ENCODE peak calls at places on chromosomes 11 and 22, in seven cellular contexts. G is brain microvascular endothelial cell; K is GM10248; L is stimulated activated CD4-positive, alpha-beta T cell treated with anti-CD3 and anti-CD28 coated beads, Interleukin-2, amount 100 ng/mL, for 48 hours; Z is activated T-helper 9 cell treated with anti-CD3 and anti-CD28 coated beads, Interleukin-2, amount 50 U/mL, for 16 hours; A is H1; E is frontal cortex. V is an unnamed sample.

GRCh38 chr11:75719089-75719638 is 1.5 kb downstream of the MOGAT2 start:
- DNase-seq in K (peak; percentile 57), L (no peak), E (no peak), A (no peak), Z (no peak), G (no peak), V (no peak)

GRCh38 chr11:12707500-12707880 is 33.3 kb downstream of the TEAD1 start:
- DNase-seq in E (no peak), L (no peak), G (no peak), Z (no peak), K (no peak), A (no peak), V (no peak)

GRCh38 chr11:64894070-64894811 is 15.8 kb upstream of the EHD1 start:
- DNase-seq in K (peak; percentile 91), Z (peak; percentile 87), A (peak; percentile 98), E (peak; percentile 76), G (peak; percentile 39), L (peak; percentile 98), V (peak; percentile 98)

GRCh38 chr22:37186228-37186996 is 1.6 kb downstream of the C1QTNF6 start:
- DNase-seq in A (peak; percentile 68), L (no peak), G (peak; percentile 75), E (no peak), K (peak; percentile 80), Z (no peak), V (peak; percentile 71)

GRCh38 chr22:38700789-38701628 is at the start of gene JOSD1:
- DNase-seq in Z (peak; percentile 96), E (peak; percentile 97), A (peak; percentile 99), G (peak; percentile 88), L (peak; percentile 99), K (peak; percentile 95), V (peak; percentile 89)

GRCh38 chr11:1415631-1416030 is 25.9 kb downstream of the BRSK2 start:
- DNase-seq in E (no peak), A (no peak), K (no peak), G (no peak), Z (no peak), L (no peak), V (no peak)

GRCh38 chr11:926341-926916 is 759 bp downstream of the AP2A2 start:
- DNase-seq in A (no peak), Z (peak; percentile 11), E (no peak), G (peak; percentile 37), K (no peak), L (no peak), V (no peak)

GRCh38 chr11:119341222-119342022 is 739 bp upstream of the C1QTNF5 start:
- DNase-seq in E (no peak), A (no peak), L (no peak), Z (no peak), K (no peak), G (no peak), V (no peak)

GRCh38 chr11:113193894-113194293 is 120.5 kb upstream of the TTC12 start:
- DNase-seq in Z (no peak), A (no peak), K (no peak), E (no peak), G (no peak), L (no peak), V (no peak)

GRCh38 chr11:66055021-66055420 is 2.9 kb downstream of the SF3B2 start:
- DNase-seq in E (no peak), A (no peak), L (no peak), K (no peak), Z (no peak), G (no peak), V (no peak)

GRCh38 chr22:25068701-25069100 is 116.2 kb downstream of the KIAA1671 start:
- DNase-seq in Z (no peak), K (no peak), A (no peak), L (no peak), G (no peak), E (no peak), V (no peak)

GRCh38 chr11:113376156-113376555 is 11.4 kb upstream of the ANKK1 start:
- DNase-seq in K (no peak), G (no peak), Z (no peak), L (no peak), A (no peak), E (no peak), V (no peak)

GRCh38 chr11:69670158-69670845 is 4.9 kb downstream of the LTO1 start:
- DNase-seq in G (peak; percentile 82), Z (peak; percentile 40), K (peak; percentile 86), A (peak; percentile 90), E (peak; percentile 85), L (peak; percentile 61), V (peak; percentile 78)

GRCh38 chr11:46724088-46724487 is 5.1 kb downstream of the F2 start:
- DNase-seq in G (no peak), K (no peak), L (no peak), E (no peak), Z (no peak), A (no peak), V (no peak)

GRCh38 chr11:76327756-76328388 is 53.1 kb downstream of the THAP12 start:
- DNase-seq in A (no peak), G (no peak), K (no peak), L (no peak), Z (no peak), E (no peak), V (no peak)

V was measured in GM12891.